ENCODE peak calls at places on chromosomes 11 and 22, in nine cellular contexts. K is neural crest cell, G is lower lobe of right lung, Z is retinal pigment epithelial cell, T is transverse colon, Q is cardiac muscle cell, V is HFFc6, A is Panc1, I is epithelial cell of proximal tubule. H is an unnamed sample.

GRCh38 chr11:106021181-106021966 is 666 bp downstream of the MSANTD4 start:
- DNase-seq in V (peak), Q (peak), T (no peak), A (no peak), Z (no peak), I (no peak), G (no peak), K (no peak), H (no peak)

GRCh38 chr22:37765953-37766566 is 41.7 kb upstream of the GCAT start:
- DNase-seq in Q (no peak), T (no peak), G (no peak), K (no peak), I (no peak), V (no peak), A (no peak), Z (no peak), H (no peak)

GRCh38 chr22:35312198-35313059 is 12.7 kb downstream of the TOM1 start:
- DNase-seq in V (peak), Q (no peak), A (peak), K (no peak), Z (peak), T (peak), G (no peak), I (peak), H (no peak)

GRCh38 chr11:26830757-26831156 is 108.9 kb upstream of the SLC5A12 start:
- DNase-seq in T (no peak), G (no peak), I (no peak), K (no peak), V (no peak), Z (no peak), Q (no peak), A (no peak), H (no peak)

GRCh38 chr22:19955241-19956128 is 13.9 kb upstream of the TXNRD2 start:
- DNase-seq in K (no peak), I (no peak), Q (no peak), G (peak), V (no peak), A (no peak), Z (no peak), T (no peak), H (no peak)

GRCh38 chr11:98566978-98567377 is 453.8 kb upstream of the CNTN5 start:
- DNase-seq in A (no peak), G (no peak), Z (no peak), K (no peak), I (no peak), V (no peak), Q (no peak), T (no peak), H (no peak)

GRCh38 chr11:19632435-19632834 is 80.2 kb upstream of the NAV2 start:
- DNase-seq in I (no peak), K (no peak), T (no peak), A (no peak), V (peak), Q (peak), Z (no peak), G (no peak), H (no peak)

GRCh38 chr11:6705905-6706535 is 22.9 kb upstream of the MRPL17 start:
- DNase-seq in Z (no peak), V (peak), G (no peak), T (peak), K (peak), Q (peak), A (no peak), I (no peak), H (peak)

GRCh38 chr22:40397436-40397835 is 27.0 kb downstream of the SGSM3 start:
- DNase-seq in Q (peak), G (peak), I (no peak), Z (no peak), K (no peak), A (no peak), V (no peak), T (no peak), H (peak)

GRCh38 chr11:70525006-70525405 is 126.7 kb downstream of the CTTN start:
- DNase-seq in Z (no peak), Q (no peak), K (no peak), V (no peak), G (no peak), I (no peak), A (no peak), T (no peak), H (no peak)

GRCh38 chr11:75100314-75100713 is 3.6 kb upstream of the OR2AT4 start:
- DNase-seq in I (peak), A (no peak), K (no peak), Q (peak), Z (no peak), G (no peak), T (no peak), V (peak), H (no peak)

GRCh38 chr11:86586307-86586706 is 86.1 kb downstream of the ME3 start:
- DNase-seq in Z (no peak), G (no peak), K (no peak), V (no peak), Q (no peak), I (no peak), A (no peak), T (no peak), H (no peak)

GRCh38 chr11:65182258-65183170 is 786 bp downstream of the CAPN1 start:
- DNase-seq in I (no peak), Q (peak), K (no peak), Z (no peak), V (peak), A (no peak), G (peak), T (peak), H (peak)

GRCh38 chr11:133337905-133338536 is 194.3 kb downstream of the OPCML start:
- DNase-seq in I (no peak), A (no peak), Z (no peak), V (no peak), Q (no peak), K (no peak), T (no peak), G (no peak), H (no peak)

GRCh38 chr11:115505165-115505564 is 950 bp upstream of the CADM1 start:
- DNase-seq in K (no peak), G (no peak), I (no peak), Z (no peak), A (no peak), Q (no peak), T (no peak), V (no peak), H (peak)

GRCh38 chr11:61701298-61701993 is 21.3 kb downstream of the DAGLA start:
- DNase-seq in V (no peak), A (no peak), Z (no peak), Q (no peak), T (peak), I (no peak), G (no peak), K (peak), H (peak)

GRCh38 chr11:114181752-114182151 is 114.4 kb upstream of the NNMT start:
- DNase-seq in V (no peak), A (no peak), K (no peak), G (no peak), T (no peak), Z (no peak), Q (no peak), I (no peak), H (no peak)

GRCh38 chr22:29284196-29284595 is 16.1 kb downstream of the EWSR1 start:
- DNase-seq in Q (no peak), I (no peak), T (no peak), K (no peak), A (no peak), G (no peak), V (no peak), Z (no peak), H (no peak)

GRCh38 chr22:44672632-44673031 is 29.4 kb upstream of the PRR5 start:
- DNase-seq in T (no peak), Z (no peak), Q (no peak), G (no peak), I (no peak), V (no peak), A (no peak), K (no peak), H (no peak)

GRCh38 chr11:103097279-103097678 is 5.3 kb upstream of the DCUN1D5 start:
- DNase-seq in T (no peak), V (no peak), A (no peak), G (no peak), Z (no peak), I (no peak), Q (no peak), K (no peak), H (no peak)

GRCh38 chr11:65401803-65402248 is 15.4 kb downstream of the FRMD8 start:
- DNase-seq in K (no peak), V (no peak), T (no peak), Z (no peak), A (no peak), I (no peak), G (no peak), Q (no peak), H (no peak)

GRCh38 chr11:59706518-59707285 is 6.9 kb downstream of the OR10V1 start:
- DNase-seq in I (peak), K (no peak), A (peak), T (peak), G (no peak), Z (peak), V (peak), Q (peak), H (peak)

GRCh38 chr11:62957147-62957546 is 27.6 kb downstream of the SLC22A6 start:
- DNase-seq in K (no peak), V (no peak), Z (no peak), T (no peak), G (no peak), A (no peak), Q (no peak), I (no peak), H (no peak)

GRCh38 chr11:108483163-108483562 is 15.0 kb downstream of the POGLUT3 start:
- DNase-seq in Z (no peak), A (no peak), G (no peak), V (no peak), I (no peak), T (no peak), Q (no peak), K (no peak), H (no peak)

GRCh38 chr11:12784987-12785386 is 110.8 kb downstream of the TEAD1 start:
- DNase-seq in G (no peak), Q (no peak), K (no peak), V (no peak), A (no peak), Z (no peak), I (no peak), T (no peak), H (no peak)

GRCh38 chr11:63918576-63919171 is 1.7 kb upstream of the RCOR2 start:
- DNase-seq in G (no peak), Q (peak), K (peak), V (no peak), I (no peak), A (no peak), T (no peak), Z (no peak), H (no peak)

GRCh38 chr11:93526691-93527583 is 16.3 kb downstream of the SMCO4 start:
- DNase-seq in T (no peak), K (no peak), G (no peak), V (no peak), I (no peak), Q (no peak), A (no peak), Z (no peak), H (no peak)

GRCh38 chr11:1197886-1198765 is 24.7 kb upstream of the MUC5B start:
- DNase-seq in A (no peak), K (no peak), G (peak), V (no peak), Z (no peak), Q (no peak), I (no peak), T (peak), H (no peak)

GRCh38 chr11:69704508-69705245 is 855 bp upstream of the FGF19 start:
- DNase-seq in K (peak), A (no peak), I (no peak), Q (peak), G (no peak), Z (no peak), T (no peak), V (no peak), H (peak)

GRCh38 chr11:4092031-4092430 is 2.6 kb upstream of the RRM1 start:
- DNase-seq in K (no peak), T (no peak), I (no peak), G (no peak), V (no peak), Z (no peak), Q (no peak), A (no peak), H (no peak)

GRCh38 chr11:133953571-133953970 is 3.2 kb downstream of the IGSF9B start:
- DNase-seq in K (no peak), V (no peak), G (no peak), I (no peak), Z (no peak), A (no peak), Q (no peak), T (no peak), H (no peak)

GRCh38 chr22:31081963-31082605 is 966 bp downstream of the SMTN start:
- DNase-seq in K (no peak), V (peak), Q (peak), A (no peak), G (no peak), Z (no peak), I (no peak), T (peak), H (no peak)

GRCh38 chr22:35394011-35394312 is 6.0 kb upstream of the MCM5 start:
- DNase-seq in I (no peak), G (no peak), A (no peak), T (no peak), Z (no peak), V (no peak), Q (no peak), K (no peak), H (no peak)

GRCh38 chr11:106322111-106322510 is 244.6 kb downstream of the AASDHPPT start:
- DNase-seq in Q (no peak), I (no peak), Z (no peak), A (no peak), T (no peak), V (no peak), K (no peak), G (no peak), H (no peak)

GRCh38 chr11:126216526-126217305 is 5.1 kb downstream of the FAM118B start:
- DNase-seq in V (no peak), Q (no peak), Z (no peak), T (no peak), A (no peak), K (no peak), I (no peak), G (no peak), H (no peak)

GRCh38 chr11:36976740-36977139 is 378.7 kb upstream of the RAG2 start:
- DNase-seq in G (no peak), T (no peak), K (no peak), Z (no peak), Q (no peak), A (no peak), V (no peak), I (no peak), H (no peak)

GRCh38 chr11:119964136-119965025 is 173.5 kb downstream of the TRIM29 start:
- DNase-seq in A (no peak), T (no peak), I (no peak), V (no peak), K (no peak), Z (no peak), Q (peak), G (no peak), H (no peak)

GRCh38 chr11:10304495-10305261 is at the start of gene ADM:
- DNase-seq in G (peak), K (peak), A (peak), T (peak), Z (no peak), Q (peak), V (peak), I (no peak), H (peak)

GRCh38 chr11:10303558-10304363 is 1.1 kb upstream of the ADM start:
- DNase-seq in A (no peak), T (peak), I (no peak), K (no peak), V (peak), G (peak), Q (peak), Z (no peak), H (peak)

GRCh38 chr11:10302294-10302743 is 2.6 kb upstream of the ADM start:
- DNase-seq in K (no peak), Q (peak), A (no peak), T (no peak), I (no peak), Z (no peak), G (no peak), V (no peak), H (no peak)

GRCh38 chr11:10301656-10302293 is 3.1 kb upstream of the ADM start:
- DNase-seq in Z (no peak), K (no peak), I (no peak), Q (peak), A (no peak), V (peak), T (no peak), G (no peak), H (no peak)

GRCh38 chr11:10302744-10303557 is 1.9 kb upstream of the ADM start:
- DNase-seq in K (peak), I (no peak), A (no peak), T (peak), G (peak), V (peak), Q (peak), Z (no peak), H (peak)
- TF ChIP-seq CTCF in K (no peak), I (no peak), A (no peak), T (no peak), G (no peak), V (peak), Q (no peak), Z (no peak), H (no peak)

GRCh38 chr11:46808804-46809431 is 37.2 kb downstream of the CKAP5 start:
- DNase-seq in I (no peak), G (no peak), K (no peak), Q (peak), T (no peak), V (peak), A (no peak), Z (no peak), H (no peak)
- TF ChIP-seq CTCF in I (peak), G (peak), K (peak), Q (peak), T (no peak), V (peak), A (peak), Z (peak), H (no peak)

GRCh38 chr11:77066229-77067023 is at the start of gene CAPN5:
- DNase-seq in A (no peak), T (peak), G (peak), Q (peak), K (peak), Z (peak), I (no peak), V (peak), H (peak)
- TF ChIP-seq CTCF in A (no peak), T (peak), G (peak), Q (peak), K (peak), Z (peak), I (no peak), V (peak), H (peak)

GRCh38 chr22:17271711-17272451 is 52.6 kb upstream of the ADA2 start:
- DNase-seq in V (no peak), K (no peak), G (peak), T (no peak), Q (no peak), I (no peak), Z (no peak), A (no peak), H (no peak)
- TF ChIP-seq CTCF in V (no peak), K (peak), G (no peak), T (no peak), Q (no peak), I (no peak), Z (no peak), A (no peak), H (peak)

GRCh38 chr22:24937114-24937513 is 9.4 kb downstream of the LHFPL7 start:
- DNase-seq in A (no peak), I (no peak), V (peak), Q (peak), K (peak), Z (no peak), T (no peak), G (no peak), H (peak)
- TF ChIP-seq CTCF in A (peak), I (peak), V (peak), Q (peak), K (peak), Z (peak), T (no peak), G (no peak), H (no peak)

GRCh38 chr11:117479372-117479771 is 151.7 kb downstream of the CEP164 start:
- DNase-seq in A (no peak), G (no peak), I (no peak), Z (no peak), K (no peak), Q (no peak), T (no peak), V (no peak), H (no peak)
- TF ChIP-seq CTCF in A (no peak), G (no peak), I (peak), Z (peak), K (peak), Q (no peak), T (no peak), V (peak), H (peak)

GRCh38 chr11:44658451-44658850 is 68.3 kb upstream of the TSPAN18 start:
- DNase-seq in Q (peak), K (no peak), A (no peak), I (no peak), G (no peak), T (no peak), V (peak), Z (no peak), H (peak)
- TF ChIP-seq CTCF in Q (peak), K (peak), A (no peak), I (peak), G (peak), T (no peak), V (peak), Z (peak), H (peak)